ENCODE peak calls at places on chromosomes 2 and 18, in seven cellular contexts. T, V, F, X, W, B and G are unnamed samples.

GRCh38 chr18:45838302-45839070 is 13.0 kb downstream of the SIGLEC15 start:
- DNase-seq in T (peak), V (no peak), F (peak), X (no peak), W (no peak), B (no peak), G (no peak)

GRCh38 chr2:205688417-205689200 is 6.3 kb downstream of the NRP2 start:
- DNase-seq in T (no peak), V (no peak), F (no peak), X (peak), W (no peak), B (no peak), G (no peak)

GRCh38 chr2:239714116-239714515 is 311.0 kb downstream of the NDUFA10 start:
- DNase-seq in T (no peak), V (no peak), F (no peak), X (no peak), W (no peak), B (no peak), G (peak)

GRCh38 chr2:32427672-32428622 is 71.1 kb downstream of the BIRC6 start:
- DNase-seq in T (no peak), V (no peak), F (no peak), X (peak), W (no peak), B (peak), G (no peak)

GRCh38 chr2:207239754-207240494 is 74.2 kb upstream of the KLF7 start:
- DNase-seq in T (no peak), V (no peak), F (peak), X (no peak), W (no peak), B (peak), G (no peak)

GRCh38 chr2:240436626-240437180 is 1.2 kb downstream of the GPC1 start:
- DNase-seq in T (no peak), V (no peak), F (peak), X (peak), W (no peak), B (peak), G (peak)

GRCh38 chr2:234273887-234274584 is 222.8 kb downstream of the ARL4C start:
- DNase-seq in T (peak), V (no peak), F (no peak), X (no peak), W (no peak), B (no peak), G (no peak)

GRCh38 chr2:98883780-98884211 is 52.2 kb downstream of the CRACDL start:
- DNase-seq in T (no peak), V (no peak), F (no peak), X (no peak), W (no peak), B (no peak), G (peak)

GRCh38 chr2:240636563-240637115 is 11.4 kb downstream of the GPR35 start:
- DNase-seq in T (no peak), V (no peak), F (no peak), X (no peak), W (no peak), B (no peak), G (peak)

GRCh38 chr2:61604433-61604832 is 66.3 kb upstream of the XPO1 start:
- DNase-seq in T (no peak), V (no peak), F (peak), X (no peak), W (no peak), B (no peak), G (no peak)

GRCh38 chr2:27723372-27724144 is 48.0 kb upstream of the MRPL33 start:
- DNase-seq in T (peak), V (no peak), F (peak), X (peak), W (peak), B (peak), G (peak)

GRCh38 chr2:166792808-166793207 is 95.5 kb upstream of the XIRP2 start:
- DNase-seq in T (no peak), V (no peak), F (no peak), X (no peak), W (no peak), B (no peak), G (no peak)

GRCh38 chr2:204116154-204116792 is 179.7 kb downstream of the ICOS start:
- DNase-seq in T (no peak), V (no peak), F (no peak), X (no peak), W (no peak), B (no peak), G (no peak)

GRCh38 chr2:77104554-77104953 is 417.6 kb downstream of the LRRTM4 start:
- DNase-seq in T (no peak), V (no peak), F (no peak), X (no peak), W (no peak), B (no peak), G (no peak)

GRCh38 chr2:30255466-30256408 is 24.4 kb downstream of the LBH start:
- DNase-seq in T (no peak), V (no peak), F (no peak), X (peak), W (no peak), B (no peak), G (no peak)

GRCh38 chr2:28751956-28752607 is 452 bp downstream of the PPP1CB start:
- DNase-seq in T (peak), V (peak), F (peak), X (peak), W (peak), B (no peak), G (no peak)

GRCh38 chr2:19811186-19811585 is 90.6 kb downstream of the TTC32 start:
- DNase-seq in T (no peak), V (no peak), F (no peak), X (no peak), W (no peak), B (no peak), G (no peak)

GRCh38 chr2:128278979-128279378 is 39.7 kb downstream of the HS6ST1 start:
- DNase-seq in T (no peak), V (no peak), F (no peak), X (no peak), W (no peak), B (no peak), G (peak)

GRCh38 chr2:228581731-228582130 is 400.2 kb upstream of the SPHKAP start:
- DNase-seq in T (no peak), V (no peak), F (no peak), X (no peak), W (no peak), B (peak), G (no peak)

GRCh38 chr2:156329031-156329921 is 3.2 kb downstream of the NR4A2 start:
- DNase-seq in T (no peak), V (no peak), F (no peak), X (no peak), W (no peak), B (no peak), G (peak)

GRCh38 chr18:73715228-73715670 is 432.4 kb downstream of the FBXO15 start:
- DNase-seq in T (no peak), V (no peak), F (no peak), X (peak), W (no peak), B (no peak), G (no peak)

GRCh38 chr18:21865043-21865442 is 124.5 kb downstream of the MIB1 start:
- DNase-seq in T (no peak), V (no peak), F (no peak), X (no peak), W (no peak), B (peak), G (no peak)

GRCh38 chr2:110114007-110114591 is 1.5 kb downstream of the MALL start:
- DNase-seq in T (no peak), V (no peak), F (peak), X (peak), W (peak), B (no peak), G (no peak)

GRCh38 chr18:13811993-13812392 is 12.0 kb upstream of the MC5R start:
- DNase-seq in T (no peak), V (no peak), F (peak), X (no peak), W (no peak), B (no peak), G (no peak)

GRCh38 chr18:50662177-50662576 is 102.3 kb downstream of the MAPK4 start:
- DNase-seq in T (no peak), V (no peak), F (peak), X (peak), W (no peak), B (peak), G (no peak)

GRCh38 chr2:217162533-217162932 is 302.7 kb upstream of the TNP1 start:
- DNase-seq in T (peak), V (no peak), F (peak), X (peak), W (peak), B (peak), G (no peak)

GRCh38 chr2:70596739-70597138 is 43.1 kb upstream of the TGFA start:
- DNase-seq in T (no peak), V (no peak), F (peak), X (no peak), W (peak), B (peak), G (no peak)

GRCh38 chr2:171432969-171433762 is 624 bp downstream of the METTL8 start:
- DNase-seq in T (peak), V (no peak), F (peak), X (peak), W (peak), B (peak), G (no peak)

GRCh38 chr2:31384351-31384750 is 30.2 kb downstream of the XDH start:
- DNase-seq in T (no peak), V (no peak), F (peak), X (no peak), W (no peak), B (peak), G (no peak)

GRCh38 chr2:16682431-16683130 is 16.9 kb upstream of the CYRIA start:
- DNase-seq in T (no peak), V (no peak), F (peak), X (no peak), W (no peak), B (no peak), G (no peak)